ENCODE peak calls at places on chromosomes 2 and 18, in four cellular contexts. One of them, this sample, is unnamed.

GRCh38 chr2:205543262-205543843 is 138.9 kb upstream of the NRP2 start:
- DNase-seq in K562: no peak
- DNase-seq in GM12878: no peak
- DNase-seq in SK-N-SH: no peak
- DNase-seq in this sample: no peak

GRCh38 chr18:61379827-61380226 is 46.6 kb downstream of the CDH20 start:
- DNase-seq in K562: no peak
- DNase-seq in GM12878: no peak
- DNase-seq in SK-N-SH: peak
- DNase-seq in this sample: no peak

GRCh38 chr2:189096769-189097447 is 82.7 kb downstream of the COL5A2 start:
- DNase-seq in K562: no peak
- DNase-seq in GM12878: no peak
- DNase-seq in SK-N-SH: no peak
- DNase-seq in this sample: no peak

GRCh38 chr2:39913648-39914456 is 134.8 kb upstream of the THUMPD2 start:
- DNase-seq in K562: peak
- DNase-seq in GM12878: peak
- DNase-seq in SK-N-SH: peak
- DNase-seq in this sample: no peak

GRCh38 chr2:10873790-10874437 is 37.8 kb upstream of the KCNF1 start:
- DNase-seq in K562: no peak
- DNase-seq in GM12878: no peak
- DNase-seq in SK-N-SH: no peak
- DNase-seq in this sample: no peak

GRCh38 chr2:85933753-85934594 is 45.2 kb upstream of the ST3GAL5 start:
- DNase-seq in K562: peak
- DNase-seq in GM12878: no peak
- DNase-seq in SK-N-SH: no peak
- DNase-seq in this sample: no peak

GRCh38 chr2:66464930-66465637 is 30.2 kb downstream of the MEIS1 start:
- DNase-seq in K562: no peak
- DNase-seq in GM12878: no peak
- DNase-seq in SK-N-SH: no peak
- DNase-seq in this sample: no peak

GRCh38 chr2:212536385-212537310 is 2.0 kb downstream of the ERBB4 start:
- DNase-seq in K562: no peak
- DNase-seq in GM12878: no peak
- DNase-seq in SK-N-SH: peak
- DNase-seq in this sample: peak

GRCh38 chr18:58231930-58232329 is 187.9 kb downstream of the NEDD4L start:
- DNase-seq in K562: peak
- DNase-seq in GM12878: no peak
- DNase-seq in SK-N-SH: no peak
- DNase-seq in this sample: no peak

GRCh38 chr2:38948387-38948882 is 58.8 kb downstream of the ARHGEF33 start:
- DNase-seq in K562: no peak
- DNase-seq in GM12878: no peak
- DNase-seq in SK-N-SH: no peak
- DNase-seq in this sample: no peak

GRCh38 chr18:70151554-70152130 is 53.8 kb downstream of the RTTN start:
- DNase-seq in K562: no peak
- DNase-seq in GM12878: no peak
- DNase-seq in SK-N-SH: no peak
- DNase-seq in this sample: no peak

GRCh38 chr18:61998957-61999356 is 106.2 kb upstream of the RNF152 start:
- DNase-seq in K562: no peak
- DNase-seq in GM12878: no peak
- DNase-seq in SK-N-SH: peak
- DNase-seq in this sample: no peak

GRCh38 chr2:134173338-134174016 is 80.4 kb upstream of the MGAT5 start:
- DNase-seq in K562: no peak
- DNase-seq in GM12878: no peak
- DNase-seq in SK-N-SH: no peak
- DNase-seq in this sample: no peak

GRCh38 chr2:162890690-162891311 is 52.2 kb upstream of the KCNH7 start:
- DNase-seq in K562: peak
- DNase-seq in GM12878: peak
- DNase-seq in SK-N-SH: peak
- DNase-seq in this sample: peak

GRCh38 chr2:105910497-105911238 is 166.0 kb downstream of the NCK2 start:
- DNase-seq in K562: no peak
- DNase-seq in GM12878: no peak
- DNase-seq in SK-N-SH: no peak
- DNase-seq in this sample: no peak

GRCh38 chr2:140275427-140275826 is 1495.2 kb upstream of the NXPH2 start:
- DNase-seq in K562: no peak
- DNase-seq in GM12878: no peak
- DNase-seq in SK-N-SH: no peak
- DNase-seq in this sample: no peak

GRCh38 chr2:14126846-14127245 is 505.7 kb upstream of the LRATD1 start:
- DNase-seq in K562: no peak
- DNase-seq in GM12878: no peak
- DNase-seq in SK-N-SH: no peak
- DNase-seq in this sample: no peak

GRCh38 chr2:14125561-14125960 is 507.0 kb upstream of the LRATD1 start:
- DNase-seq in K562: no peak
- DNase-seq in GM12878: no peak
- DNase-seq in SK-N-SH: no peak
- DNase-seq in this sample: no peak

DNA sequence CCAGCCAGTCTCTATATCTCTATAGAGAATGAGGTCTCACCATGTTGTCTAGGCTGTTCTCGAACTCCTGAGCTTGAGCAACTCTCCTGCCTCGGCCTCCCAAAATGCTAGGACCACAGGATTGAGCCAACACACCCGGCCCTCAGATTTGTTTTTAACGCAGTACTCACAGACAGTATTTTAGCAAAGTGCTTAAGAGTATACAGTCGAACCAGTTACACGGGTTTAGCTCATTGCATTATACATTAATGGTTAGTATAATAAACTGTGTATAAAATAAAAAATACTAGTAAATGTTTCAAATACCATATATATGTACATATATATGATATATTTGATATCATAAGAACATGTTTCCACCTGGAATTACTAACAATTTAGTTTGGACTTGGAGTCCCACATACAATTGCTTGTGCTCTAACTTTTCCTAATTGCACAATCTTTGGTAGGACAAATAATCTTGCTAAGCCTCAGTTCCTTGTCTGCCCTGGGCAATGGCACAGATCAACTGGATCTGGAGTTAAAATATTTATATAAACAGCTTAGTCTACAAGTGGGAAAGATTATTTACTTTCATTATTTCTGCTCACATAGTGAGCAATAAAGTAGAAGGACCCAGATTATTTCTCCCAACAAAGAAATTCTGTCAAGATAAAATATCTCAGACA is 508.9 kb upstream of the LRATD1 start:
- DNase-seq in K562: no peak
- DNase-seq in GM12878: no peak
- DNase-seq in SK-N-SH: no peak
- DNase-seq in this sample: no peak
- TF ChIP-seq USF1 in K562: no peak
- TF ChIP-seq USF1 in GM12878: no peak
- TF ChIP-seq USF1 in SK-N-SH: no peak
- TF ChIP-seq USF1 in this sample: no peak

GRCh38 chr2:147607379-147607778 is 237.4 kb upstream of the ACVR2A start:
- DNase-seq in K562: no peak
- DNase-seq in GM12878: no peak
- DNase-seq in SK-N-SH: no peak
- DNase-seq in this sample: no peak
- TF ChIP-seq USF1 in K562: no peak
- TF ChIP-seq USF1 in GM12878: no peak
- TF ChIP-seq USF1 in SK-N-SH: no peak
- TF ChIP-seq USF1 in this sample: no peak

GRCh38 chr2:121969766-121970639 is 214.6 kb downstream of the TSN start:
- DNase-seq in K562: no peak
- DNase-seq in GM12878: no peak
- DNase-seq in SK-N-SH: no peak
- DNase-seq in this sample: no peak

GRCh38 chr2:121966663-121967062 is 211.2 kb downstream of the TSN start:
- DNase-seq in K562: no peak
- DNase-seq in GM12878: no peak
- DNase-seq in SK-N-SH: no peak
- DNase-seq in this sample: no peak

GRCh38 chr2:121961761-121962160 is 206.3 kb downstream of the TSN start:
- DNase-seq in K562: no peak
- DNase-seq in GM12878: no peak
- DNase-seq in SK-N-SH: no peak
- DNase-seq in this sample: no peak

GRCh38 chr2:121969155-121969554 is 213.7 kb downstream of the TSN start:
- DNase-seq in K562: no peak
- DNase-seq in GM12878: no peak
- DNase-seq in SK-N-SH: no peak
- DNase-seq in this sample: no peak

DNA sequence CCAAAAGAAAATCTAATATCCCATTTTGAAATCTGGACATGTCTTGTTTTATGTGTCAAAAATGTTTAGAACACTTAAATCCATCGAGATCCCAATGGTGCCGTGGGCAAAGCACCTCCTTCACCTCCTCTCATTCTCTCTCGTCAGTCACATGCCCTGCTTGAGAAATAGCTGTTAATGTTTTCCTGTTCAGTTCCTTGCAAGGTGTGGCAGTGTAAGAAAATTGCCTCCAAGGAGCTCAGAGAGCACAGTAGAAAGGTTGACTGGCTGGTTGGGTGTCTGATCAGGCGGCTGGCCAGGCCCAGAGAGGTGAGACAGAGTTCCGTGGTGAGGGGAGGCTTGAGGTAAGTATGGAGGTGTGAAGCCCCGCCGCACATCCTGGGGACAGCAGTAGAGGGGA is 210.2 kb downstream of the TSN start:
- DNase-seq in K562: no peak
- DNase-seq in GM12878: no peak
- DNase-seq in SK-N-SH: no peak
- DNase-seq in this sample: no peak
- TF ChIP-seq USF1 in K562: no peak
- TF ChIP-seq USF1 in GM12878: no peak
- TF ChIP-seq USF1 in SK-N-SH: no peak
- TF ChIP-seq USF1 in this sample: no peak

GRCh38 chr2:97819769-97820168 is 106.4 kb downstream of the ZAP70 start:
- DNase-seq in K562: no peak
- DNase-seq in GM12878: no peak
- DNase-seq in SK-N-SH: peak
- DNase-seq in this sample: no peak
- TF ChIP-seq USF1 in K562: no peak
- TF ChIP-seq USF1 in GM12878: no peak
- TF ChIP-seq USF1 in SK-N-SH: no peak
- TF ChIP-seq USF1 in this sample: no peak

GRCh38 chr2:230602562-230603230 is 109.9 kb upstream of the CAB39 start:
- DNase-seq in K562: no peak
- DNase-seq in GM12878: no peak
- DNase-seq in SK-N-SH: no peak
- DNase-seq in this sample: no peak
- TF ChIP-seq USF1 in K562: no peak
- TF ChIP-seq USF1 in GM12878: no peak
- TF ChIP-seq USF1 in SK-N-SH: no peak
- TF ChIP-seq USF1 in this sample: no peak

GRCh38 chr2:79511320-79511951 is 1.4 kb upstream of the CTNNA2 start:
- DNase-seq in K562: peak
- DNase-seq in GM12878: no peak
- DNase-seq in SK-N-SH: no peak
- DNase-seq in this sample: peak
- TF ChIP-seq USF1 in K562: no peak
- TF ChIP-seq USF1 in GM12878: no peak
- TF ChIP-seq USF1 in SK-N-SH: no peak
- TF ChIP-seq USF1 in this sample: peak

GRCh38 chr2:111670776-111671175 is 213.2 kb downstream of the ANAPC1 start:
- DNase-seq in K562: no peak
- DNase-seq in GM12878: no peak
- DNase-seq in SK-N-SH: no peak
- DNase-seq in this sample: no peak
- TF ChIP-seq USF1 in K562: no peak
- TF ChIP-seq USF1 in GM12878: no peak
- TF ChIP-seq USF1 in SK-N-SH: no peak
- TF ChIP-seq USF1 in this sample: no peak

GRCh38 chr2:133086176-133086575 is 416.2 kb upstream of the LYPD1 start:
- DNase-seq in K562: no peak
- DNase-seq in GM12878: no peak
- DNase-seq in SK-N-SH: no peak
- DNase-seq in this sample: no peak

GRCh38 chr2:133080822-133081221 is 410.8 kb upstream of the LYPD1 start:
- DNase-seq in K562: no peak
- DNase-seq in GM12878: no peak
- DNase-seq in SK-N-SH: no peak
- DNase-seq in this sample: no peak

GRCh38 chr2:133090358-133090757 is 420.4 kb upstream of the LYPD1 start:
- DNase-seq in K562: no peak
- DNase-seq in GM12878: no peak
- DNase-seq in SK-N-SH: no peak
- DNase-seq in this sample: no peak

GRCh38 chr2:133082034-133082433 is 412.0 kb upstream of the LYPD1 start:
- DNase-seq in K562: no peak
- DNase-seq in GM12878: no peak
- DNase-seq in SK-N-SH: no peak
- DNase-seq in this sample: no peak

DNA sequence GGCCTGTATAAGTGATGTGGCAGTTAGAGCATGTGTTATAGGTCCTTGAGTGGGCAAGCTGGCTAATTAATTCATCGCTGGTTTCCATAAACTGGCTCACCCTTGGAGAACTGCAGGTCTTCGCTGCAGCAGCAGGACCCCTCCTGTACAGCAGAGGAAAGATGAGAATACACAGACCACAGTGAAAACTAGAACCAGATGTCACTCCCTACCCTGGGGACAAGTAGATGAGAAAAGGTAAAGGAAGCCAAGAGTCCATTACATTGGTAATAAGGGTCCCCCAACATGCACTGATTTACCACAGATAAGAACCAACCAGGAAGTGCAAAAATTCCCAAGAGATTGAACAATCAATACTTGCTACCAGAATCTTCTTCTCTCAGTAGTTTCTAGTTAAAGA is 415.6 kb upstream of the LYPD1 start:
- DNase-seq in K562: no peak
- DNase-seq in GM12878: no peak
- DNase-seq in SK-N-SH: peak
- DNase-seq in this sample: no peak
- TF ChIP-seq USF1 in K562: no peak
- TF ChIP-seq USF1 in GM12878: no peak
- TF ChIP-seq USF1 in SK-N-SH: no peak
- TF ChIP-seq USF1 in this sample: no peak

GRCh38 chr2:215831296-215831913 is 181.9 kb downstream of the MREG start:
- DNase-seq in K562: no peak
- DNase-seq in GM12878: peak
- DNase-seq in SK-N-SH: no peak
- DNase-seq in this sample: no peak

GRCh38 chr2:215828528-215829184 is 184.7 kb downstream of the MREG start:
- DNase-seq in K562: peak
- DNase-seq in GM12878: no peak
- DNase-seq in SK-N-SH: peak
- DNase-seq in this sample: peak

GRCh38 chr2:215832791-215833190 is 180.6 kb downstream of the MREG start:
- DNase-seq in K562: no peak
- DNase-seq in GM12878: no peak
- DNase-seq in SK-N-SH: no peak
- DNase-seq in this sample: no peak

GRCh38 chr2:215829261-215829660 is 184.1 kb downstream of the MREG start:
- DNase-seq in K562: no peak
- DNase-seq in GM12878: no peak
- DNase-seq in SK-N-SH: no peak
- DNase-seq in this sample: no peak

GRCh38 chr2:215830313-215830712 is 183.0 kb downstream of the MREG start:
- DNase-seq in K562: peak
- DNase-seq in GM12878: no peak
- DNase-seq in SK-N-SH: no peak
- DNase-seq in this sample: no peak
- TF ChIP-seq USF1 in K562: no peak
- TF ChIP-seq USF1 in GM12878: no peak
- TF ChIP-seq USF1 in SK-N-SH: no peak
- TF ChIP-seq USF1 in this sample: no peak

This sample was measured in WTC11.